ENCODE peak calls at places on chromosomes 12 and 14, in five cellular contexts. F is ovary, L is GM20000, O is AG08395, H is NCI-H1417 treated with DMSO at 0.1 percent for 48 hours. G is an unnamed sample.

GRCh38 chr14:50955373-50956043 is 11.2 kb upstream of the PYGL start:
- DNase-seq in L (peak), O (peak), F (no peak), H (no peak), G (peak)

GRCh38 chr12:6752181-6752930 is 585 bp downstream of the MLF2 start:
- DNase-seq in O (peak), L (no peak), H (no peak), F (no peak), G (peak)

GRCh38 chr14:52363969-52364368 is 49.9 kb downstream of the PTGER2 start:
- DNase-seq in F (no peak), H (no peak), O (peak), L (no peak), G (no peak)

GRCh38 chr14:32372154-32372553 is 43.1 kb downstream of the AKAP6 start:
- DNase-seq in L (no peak), O (peak), H (no peak), F (no peak), G (no peak)

GRCh38 chr12:53414756-53415417 is 8.8 kb upstream of the AMHR2 start:
- DNase-seq in H (no peak), O (no peak), F (no peak), L (no peak), G (no peak)

GRCh38 chr12:76711241-76711640 is 52.7 kb upstream of the ZDHHC17 start:
- DNase-seq in O (no peak), H (no peak), F (no peak), L (no peak), G (no peak)

GRCh38 chr12:11773889-11774677 is 124.6 kb downstream of the ETV6 start:
- DNase-seq in L (no peak), F (no peak), H (no peak), O (no peak), G (no peak)

GRCh38 chr12:2654741-2655140 is 140.0 kb upstream of the FKBP4 start:
- DNase-seq in L (no peak), O (no peak), F (no peak), H (no peak), G (no peak)

GRCh38 chr14:45095143-45095542 is 11.2 kb downstream of the PRPF39 start:
- DNase-seq in O (no peak), F (no peak), H (no peak), L (no peak), G (no peak)

GRCh38 chr12:16272222-16272621 is 5.3 kb downstream of the SLC15A5 start:
- DNase-seq in L (no peak), H (no peak), O (no peak), F (no peak), G (no peak)

GRCh38 chr12:96824074-96824837 is 82.8 kb upstream of the NEDD1 start:
- DNase-seq in F (no peak), L (no peak), O (no peak), H (no peak), G (no peak)

GRCh38 chr12:47979166-47979565 is 15.8 kb downstream of the TMEM106C start:
- DNase-seq in H (no peak), O (no peak), F (no peak), L (no peak), G (no peak)

GRCh38 chr14:21100931-21101330 is at the start of gene TMEM253:
- DNase-seq in L (no peak), F (no peak), O (no peak), H (no peak), G (no peak)

GRCh38 chr14:60317609-60318008 is 68.6 kb downstream of the PPM1A start:
- DNase-seq in O (no peak), H (no peak), L (no peak), F (no peak), G (no peak)

G was measured in NCI-H1930.